ENCODE peak calls at places on chromosome 13, in ten cellular contexts. M is adrenal gland; R is fibroblast of gingiva; Q is GOT3; S is NAMALWA; K is neural progenitor cell; J is activated naive CD8-positive, alpha-beta T cell treated with anti-CD3 and anti-CD28 coated beads for 36 hours; W is stomach; T is esophagus squamous epithelium; N is MCF 10A. C is an unnamed sample.

GRCh38 chr13:44713793-44714469 is 137.8 kb upstream of the TSC22D1 start:
- DNase-seq in R (peak), M (peak), N (peak), T (no peak), Q (peak), K (no peak), W (no peak), S (no peak), J (no peak), C (no peak)

GRCh38 chr13:99677388-99677951 is 176.2 kb downstream of the TM9SF2 start:
- DNase-seq in N (peak), K (no peak), Q (no peak), W (no peak), M (no peak), T (no peak), S (no peak), J (no peak), R (peak), C (no peak)

GRCh38 chr13:59398127-59398526 is 765.6 kb downstream of the DIAPH3 start:
- DNase-seq in N (no peak), Q (no peak), M (no peak), J (no peak), S (peak), K (no peak), R (no peak), T (no peak), W (no peak), C (no peak)

GRCh38 chr13:113226873-113227272 is 17.5 kb downstream of the CUL4A start:
- DNase-seq in T (no peak), K (no peak), R (no peak), J (no peak), Q (no peak), S (no peak), M (no peak), N (no peak), W (no peak), C (no peak)

GRCh38 chr13:33637978-33638743 is 179.8 kb upstream of the RFC3 start:
- DNase-seq in J (no peak), N (peak), T (no peak), W (no peak), M (peak), R (peak), S (no peak), K (no peak), Q (no peak), C (no peak)

GRCh38 chr13:31038834-31039552 is 106.5 kb downstream of the TEX26 start:
- DNase-seq in R (no peak), W (no peak), M (no peak), T (no peak), S (peak), K (no peak), Q (no peak), N (peak), J (peak), C (no peak)

GRCh38 chr13:111239754-111240670 is 80.4 kb upstream of the TEX29 start:
- DNase-seq in W (no peak), J (no peak), S (no peak), N (no peak), T (no peak), Q (no peak), K (no peak), R (peak), M (no peak), C (no peak)

GRCh38 chr13:43792456-43792855 is 5.7 kb upstream of the ENOX1 start:
- DNase-seq in M (no peak), Q (no peak), S (no peak), R (peak), K (no peak), W (no peak), J (no peak), T (no peak), N (peak), C (no peak)

GRCh38 chr13:41587490-41587889 is 130.1 kb downstream of the RGCC start:
- DNase-seq in K (peak), W (no peak), Q (no peak), T (no peak), S (peak), M (no peak), R (no peak), N (no peak), J (peak), C (no peak)

GRCh38 chr13:99610702-99611289 is 109.5 kb downstream of the TM9SF2 start:
- DNase-seq in J (no peak), T (no peak), N (no peak), M (no peak), K (no peak), W (no peak), Q (no peak), R (no peak), S (peak), C (no peak)